ENCODE peak calls at places on chromosomes 12 and 14, in ten cellular contexts. One of them, this sample, is unnamed.
A peak's percentile ranks its signal among the peaks of the same experiment; 100 is the strongest.

GRCh38 chr12:127926004-127926403 is 341.0 kb upstream of the TMEM132C start:
- DNase-seq in HCT116: no peak
- DNase-seq in OCI-LY7: no peak
- DNase-seq in CD4-positive, alpha-beta T cell: no peak
- DNase-seq in lower lobe of right lung: no peak
- DNase-seq in AG09309: no peak
- DNase-seq in fibroblast of lung: peak; percentile 46
- DNase-seq in uterus: peak; percentile 25
- DNase-seq in keratinocyte: no peak
- DNase-seq in GM10248: no peak
- DNase-seq in this sample: no peak

GRCh38 chr12:95940514-95940913 is 1.9 kb downstream of the CCDC38 start:
- DNase-seq in HCT116: no peak
- DNase-seq in OCI-LY7: no peak
- DNase-seq in CD4-positive, alpha-beta T cell: no peak
- DNase-seq in lower lobe of right lung: no peak
- DNase-seq in AG09309: no peak
- DNase-seq in fibroblast of lung: no peak
- DNase-seq in uterus: no peak
- DNase-seq in keratinocyte: no peak
- DNase-seq in GM10248: no peak
- DNase-seq in this sample: no peak

GRCh38 chr12:1488908-1489381 is 105.4 kb downstream of the FBXL14 start:
- DNase-seq in HCT116: no peak
- DNase-seq in OCI-LY7: no peak
- DNase-seq in CD4-positive, alpha-beta T cell: no peak
- DNase-seq in lower lobe of right lung: no peak
- DNase-seq in AG09309: no peak
- DNase-seq in fibroblast of lung: peak; percentile 64
- DNase-seq in uterus: no peak
- DNase-seq in keratinocyte: no peak
- DNase-seq in GM10248: no peak
- DNase-seq in this sample: peak; percentile 26

GRCh38 chr12:779745-780734 is 27.7 kb downstream of the WNK1 start:
- DNase-seq in HCT116: no peak
- DNase-seq in OCI-LY7: no peak
- DNase-seq in CD4-positive, alpha-beta T cell: no peak
- DNase-seq in lower lobe of right lung: no peak
- DNase-seq in AG09309: peak; percentile 59
- DNase-seq in fibroblast of lung: peak; percentile 84
- DNase-seq in uterus: no peak
- DNase-seq in keratinocyte: no peak
- DNase-seq in GM10248: no peak
- DNase-seq in this sample: no peak

GRCh38 chr12:89316705-89317139 is 35.6 kb downstream of the DUSP6 start:
- DNase-seq in HCT116: no peak
- DNase-seq in OCI-LY7: no peak
- DNase-seq in CD4-positive, alpha-beta T cell: no peak
- DNase-seq in lower lobe of right lung: no peak
- DNase-seq in AG09309: no peak
- DNase-seq in fibroblast of lung: no peak
- DNase-seq in uterus: no peak
- DNase-seq in keratinocyte: no peak
- DNase-seq in GM10248: no peak
- DNase-seq in this sample: no peak

GRCh38 chr12:122834921-122835692 is at the start of gene HIP1R:
- DNase-seq in HCT116: peak; percentile 16
- DNase-seq in OCI-LY7: peak; percentile 69
- DNase-seq in CD4-positive, alpha-beta T cell: peak; percentile 71
- DNase-seq in lower lobe of right lung: peak; percentile 65
- DNase-seq in AG09309: no peak
- DNase-seq in fibroblast of lung: no peak
- DNase-seq in uterus: no peak
- DNase-seq in keratinocyte: no peak
- DNase-seq in GM10248: peak; percentile 83
- DNase-seq in this sample: peak; percentile 57

GRCh38 chr12:132723015-132723763 is 12.5 kb downstream of the PGAM5 start:
- DNase-seq in HCT116: no peak
- DNase-seq in OCI-LY7: no peak
- DNase-seq in CD4-positive, alpha-beta T cell: no peak
- DNase-seq in lower lobe of right lung: no peak
- DNase-seq in AG09309: no peak
- DNase-seq in fibroblast of lung: peak; percentile 48
- DNase-seq in uterus: no peak
- DNase-seq in keratinocyte: no peak
- DNase-seq in GM10248: no peak
- DNase-seq in this sample: no peak

GRCh38 chr12:23686095-23686494 is 263.4 kb downstream of the SOX5 start:
- DNase-seq in HCT116: no peak
- DNase-seq in OCI-LY7: no peak
- DNase-seq in CD4-positive, alpha-beta T cell: no peak
- DNase-seq in lower lobe of right lung: no peak
- DNase-seq in AG09309: no peak
- DNase-seq in fibroblast of lung: no peak
- DNase-seq in uterus: no peak
- DNase-seq in keratinocyte: no peak
- DNase-seq in GM10248: no peak
- DNase-seq in this sample: no peak

GRCh38 chr12:68871899-68872298 is 61.1 kb downstream of the CPM start:
- DNase-seq in HCT116: peak; percentile 19
- DNase-seq in OCI-LY7: peak; percentile 67
- DNase-seq in CD4-positive, alpha-beta T cell: no peak
- DNase-seq in lower lobe of right lung: no peak
- DNase-seq in AG09309: no peak
- DNase-seq in fibroblast of lung: no peak
- DNase-seq in uterus: no peak
- DNase-seq in keratinocyte: no peak
- DNase-seq in GM10248: peak; percentile 27
- DNase-seq in this sample: peak; percentile 41

GRCh38 chr12:76810690-76811434 is 46.9 kb downstream of the ZDHHC17 start:
- DNase-seq in HCT116: no peak
- DNase-seq in OCI-LY7: no peak
- DNase-seq in CD4-positive, alpha-beta T cell: no peak
- DNase-seq in lower lobe of right lung: no peak
- DNase-seq in AG09309: no peak
- DNase-seq in fibroblast of lung: no peak
- DNase-seq in uterus: no peak
- DNase-seq in keratinocyte: no peak
- DNase-seq in GM10248: no peak
- DNase-seq in this sample: no peak

GRCh38 chr14:104725772-104726548 is 1.9 kb downstream of the ADSS1 start:
- DNase-seq in HCT116: no peak
- DNase-seq in OCI-LY7: no peak
- DNase-seq in CD4-positive, alpha-beta T cell: no peak
- DNase-seq in lower lobe of right lung: no peak
- DNase-seq in AG09309: no peak
- DNase-seq in fibroblast of lung: no peak
- DNase-seq in uterus: no peak
- DNase-seq in keratinocyte: no peak
- DNase-seq in GM10248: no peak
- DNase-seq in this sample: no peak

GRCh38 chr14:104728631-104729030 is 4.6 kb downstream of the ADSS1 start:
- DNase-seq in HCT116: no peak
- DNase-seq in OCI-LY7: no peak
- DNase-seq in CD4-positive, alpha-beta T cell: no peak
- DNase-seq in lower lobe of right lung: no peak
- DNase-seq in AG09309: no peak
- DNase-seq in fibroblast of lung: no peak
- DNase-seq in uterus: no peak
- DNase-seq in keratinocyte: no peak
- DNase-seq in GM10248: no peak
- DNase-seq in this sample: no peak

GRCh38 chr14:104724407-104724980 is 465 bp downstream of the ADSS1 start:
- DNase-seq in HCT116: no peak
- DNase-seq in OCI-LY7: no peak
- DNase-seq in CD4-positive, alpha-beta T cell: no peak
- DNase-seq in lower lobe of right lung: peak; percentile 70
- DNase-seq in AG09309: no peak
- DNase-seq in fibroblast of lung: no peak
- DNase-seq in uterus: peak; percentile 49
- DNase-seq in keratinocyte: no peak
- DNase-seq in GM10248: no peak
- DNase-seq in this sample: peak; percentile 26

GRCh38 chr14:104724981-104725771 is 1.1 kb downstream of the ADSS1 start:
- DNase-seq in HCT116: no peak
- DNase-seq in OCI-LY7: no peak
- DNase-seq in CD4-positive, alpha-beta T cell: no peak
- DNase-seq in lower lobe of right lung: no peak
- DNase-seq in AG09309: no peak
- DNase-seq in fibroblast of lung: no peak
- DNase-seq in uterus: peak; percentile 44
- DNase-seq in keratinocyte: no peak
- DNase-seq in GM10248: no peak
- DNase-seq in this sample: no peak

GRCh38 chr14:104726600-104727451 is 2.8 kb downstream of the ADSS1 start:
- DNase-seq in HCT116: no peak
- DNase-seq in OCI-LY7: no peak
- DNase-seq in CD4-positive, alpha-beta T cell: no peak
- DNase-seq in lower lobe of right lung: no peak
- DNase-seq in AG09309: no peak
- DNase-seq in fibroblast of lung: no peak
- DNase-seq in uterus: no peak
- DNase-seq in keratinocyte: no peak
- DNase-seq in GM10248: no peak
- DNase-seq in this sample: no peak
- TF ChIP-seq CTCF in HCT116: peak; percentile 25
- TF ChIP-seq CTCF in OCI-LY7: peak; percentile 13
- TF ChIP-seq CTCF in CD4-positive, alpha-beta T cell: no peak
- TF ChIP-seq CTCF in lower lobe of right lung: no peak
- TF ChIP-seq CTCF in AG09309: no peak
- TF ChIP-seq CTCF in fibroblast of lung: no peak
- TF ChIP-seq CTCF in uterus: no peak
- TF ChIP-seq CTCF in keratinocyte: no peak
- TF ChIP-seq CTCF in GM10248: no peak
- TF ChIP-seq CTCF in this sample: no peak

GRCh38 chr14:28769358-28769757 is 2.8 kb downstream of the FOXG1 start:
- DNase-seq in HCT116: no peak
- DNase-seq in OCI-LY7: no peak
- DNase-seq in CD4-positive, alpha-beta T cell: no peak
- DNase-seq in lower lobe of right lung: no peak
- DNase-seq in AG09309: no peak
- DNase-seq in fibroblast of lung: no peak
- DNase-seq in uterus: no peak
- DNase-seq in keratinocyte: no peak
- DNase-seq in GM10248: no peak
- DNase-seq in this sample: no peak

GRCh38 chr14:28766505-28767238 is at the start of gene FOXG1:
- DNase-seq in HCT116: no peak
- DNase-seq in OCI-LY7: no peak
- DNase-seq in CD4-positive, alpha-beta T cell: no peak
- DNase-seq in lower lobe of right lung: peak; percentile 12
- DNase-seq in AG09309: no peak
- DNase-seq in fibroblast of lung: peak; percentile 51
- DNase-seq in uterus: no peak
- DNase-seq in keratinocyte: no peak
- DNase-seq in GM10248: no peak
- DNase-seq in this sample: no peak

GRCh38 chr14:28767239-28767850 is 758 bp downstream of the FOXG1 start:
- DNase-seq in HCT116: no peak
- DNase-seq in OCI-LY7: no peak
- DNase-seq in CD4-positive, alpha-beta T cell: no peak
- DNase-seq in lower lobe of right lung: no peak
- DNase-seq in AG09309: no peak
- DNase-seq in fibroblast of lung: no peak
- DNase-seq in uterus: no peak
- DNase-seq in keratinocyte: no peak
- DNase-seq in GM10248: no peak
- DNase-seq in this sample: no peak

GRCh38 chr14:28768549-28768870 is 1.9 kb downstream of the FOXG1 start:
- DNase-seq in HCT116: no peak
- DNase-seq in OCI-LY7: no peak
- DNase-seq in CD4-positive, alpha-beta T cell: no peak
- DNase-seq in lower lobe of right lung: no peak
- DNase-seq in AG09309: no peak
- DNase-seq in fibroblast of lung: no peak
- DNase-seq in uterus: no peak
- DNase-seq in keratinocyte: no peak
- DNase-seq in GM10248: no peak
- DNase-seq in this sample: no peak

GRCh38 chr14:28767851-28768548 is 1.4 kb downstream of the FOXG1 start:
- DNase-seq in HCT116: no peak
- DNase-seq in OCI-LY7: no peak
- DNase-seq in CD4-positive, alpha-beta T cell: no peak
- DNase-seq in lower lobe of right lung: no peak
- DNase-seq in AG09309: no peak
- DNase-seq in fibroblast of lung: no peak
- DNase-seq in uterus: no peak
- DNase-seq in keratinocyte: no peak
- DNase-seq in GM10248: no peak
- DNase-seq in this sample: peak; percentile 12
- TF ChIP-seq CTCF in HCT116: no peak
- TF ChIP-seq CTCF in OCI-LY7: no peak
- TF ChIP-seq CTCF in CD4-positive, alpha-beta T cell: no peak
- TF ChIP-seq CTCF in lower lobe of right lung: no peak
- TF ChIP-seq CTCF in AG09309: no peak
- TF ChIP-seq CTCF in fibroblast of lung: no peak
- TF ChIP-seq CTCF in uterus: no peak
- TF ChIP-seq CTCF in keratinocyte: peak; percentile 32
- TF ChIP-seq CTCF in GM10248: no peak
- TF ChIP-seq CTCF in this sample: no peak

DNA sequence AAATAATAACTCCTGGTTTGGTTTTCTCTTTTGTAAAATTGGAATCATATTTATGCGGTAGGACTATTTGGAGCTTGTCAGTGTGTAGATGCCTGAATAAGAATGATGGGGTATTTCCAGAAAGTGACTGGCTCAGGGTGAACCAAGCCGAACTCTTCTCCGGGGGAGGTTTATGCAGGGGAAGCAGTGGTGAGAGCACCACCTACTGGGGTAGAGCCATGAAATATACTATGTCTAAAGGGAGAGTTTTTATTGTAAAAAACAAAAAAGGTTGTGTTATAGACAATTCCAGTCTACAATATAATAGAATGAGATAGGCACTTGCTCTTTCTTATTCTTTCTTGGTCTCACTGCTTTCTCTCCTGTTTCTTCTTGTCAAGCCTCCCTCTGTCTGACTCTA is 222.9 kb upstream of the SLC16A7 start:
- DNase-seq in HCT116: peak; percentile 8
- DNase-seq in OCI-LY7: no peak
- DNase-seq in CD4-positive, alpha-beta T cell: no peak
- DNase-seq in lower lobe of right lung: no peak
- DNase-seq in AG09309: no peak
- DNase-seq in fibroblast of lung: peak; percentile 17
- DNase-seq in uterus: no peak
- DNase-seq in keratinocyte: no peak
- DNase-seq in GM10248: no peak
- DNase-seq in this sample: peak; percentile 9
- TF ChIP-seq CTCF in HCT116: peak; percentile 58
- TF ChIP-seq CTCF in OCI-LY7: peak; percentile 54
- TF ChIP-seq CTCF in CD4-positive, alpha-beta T cell: no peak
- TF ChIP-seq CTCF in lower lobe of right lung: no peak
- TF ChIP-seq CTCF in AG09309: peak; percentile 61
- TF ChIP-seq CTCF in fibroblast of lung: peak; percentile 62
- TF ChIP-seq CTCF in uterus: no peak
- TF ChIP-seq CTCF in keratinocyte: peak; percentile 47
- TF ChIP-seq CTCF in GM10248: no peak
- TF ChIP-seq CTCF in this sample: no peak

DNA sequence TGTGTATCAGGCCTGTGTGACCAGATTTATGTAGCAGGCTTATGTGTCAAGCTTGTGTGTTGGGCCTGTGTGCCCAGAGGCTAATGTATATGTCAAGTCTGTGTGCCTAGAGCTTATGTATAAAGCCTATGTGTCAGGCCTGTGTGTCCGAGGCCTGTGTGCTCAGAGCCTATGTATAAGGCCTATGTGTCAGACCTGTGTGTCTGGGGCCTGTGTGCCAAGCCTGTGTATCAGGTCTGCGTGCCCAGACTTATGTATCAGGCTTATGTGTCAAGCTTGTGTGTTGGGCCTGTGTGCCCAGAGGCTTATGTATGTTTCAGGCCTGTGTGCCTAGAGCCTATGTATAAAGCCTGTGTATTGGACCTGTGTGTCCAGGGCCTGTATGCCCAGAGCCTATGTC is 249.3 kb upstream of the AVPR1A start:
- DNase-seq in HCT116: no peak
- DNase-seq in OCI-LY7: no peak
- DNase-seq in CD4-positive, alpha-beta T cell: no peak
- DNase-seq in lower lobe of right lung: no peak
- DNase-seq in AG09309: no peak
- DNase-seq in fibroblast of lung: no peak
- DNase-seq in uterus: no peak
- DNase-seq in keratinocyte: no peak
- DNase-seq in GM10248: no peak
- DNase-seq in this sample: no peak
- TF ChIP-seq CTCF in HCT116: no peak
- TF ChIP-seq CTCF in OCI-LY7: no peak
- TF ChIP-seq CTCF in CD4-positive, alpha-beta T cell: no peak
- TF ChIP-seq CTCF in lower lobe of right lung: no peak
- TF ChIP-seq CTCF in AG09309: no peak
- TF ChIP-seq CTCF in fibroblast of lung: no peak
- TF ChIP-seq CTCF in uterus: no peak
- TF ChIP-seq CTCF in keratinocyte: no peak
- TF ChIP-seq CTCF in GM10248: no peak
- TF ChIP-seq CTCF in this sample: no peak